ENCODE peak calls at places on chromosomes 6 and 20, in five cellular contexts. K is RWPE1, M is astrocyte of the cerebellum, T is MCF 10A, U is AG10803. D is an unnamed sample.
A peak's percentile ranks its signal among the peaks of the same experiment; 100 is the strongest.

GRCh38 chr20:63183422-63184146 is 32.3 kb downstream of the YTHDF1 start:
- DNase-seq in K (peak; percentile 70), M (no peak), T (peak; percentile 49), U (no peak), D (no peak)

GRCh38 chr6:18387061-18387721 is at the start of gene RNF144B:
- DNase-seq in K (peak; percentile 81), M (no peak), T (peak; percentile 94), U (peak; percentile 70), D (peak; percentile 37)

GRCh38 chr6:77324851-77325250 is 138.4 kb downstream of the HTR1B start:
- DNase-seq in K (no peak), M (no peak), T (no peak), U (peak; percentile 20), D (no peak)

GRCh38 chr6:71420693-71421328 is 132.2 kb downstream of the OGFRL1 start:
- DNase-seq in K (peak; percentile 97), M (peak; percentile 94), T (peak; percentile 93), U (peak; percentile 96), D (peak; percentile 82)

GRCh38 chr6:159079367-159079766 is 34.6 kb upstream of the TAGAP start:
- DNase-seq in K (no peak), M (no peak), T (no peak), U (peak; percentile 3), D (no peak)

GRCh38 chr6:117205876-117206275 is 59.5 kb upstream of the VGLL2 start:
- DNase-seq in K (no peak), M (no peak), T (no peak), U (no peak), D (no peak)

GRCh38 chr6:149423946-149424440 is 23.9 kb downstream of the SUMO4 start:
- DNase-seq in K (no peak), M (no peak), T (no peak), U (no peak), D (no peak)

GRCh38 chr6:1316482-1317220 is 4.8 kb downstream of the FOXQ1 start:
- DNase-seq in K (no peak), M (no peak), T (no peak), U (no peak), D (no peak)

GRCh38 chr6:93684339-93684738 is 265.0 kb upstream of the EPHA7 start:
- DNase-seq in K (no peak), M (no peak), T (no peak), U (no peak), D (no peak)

GRCh38 chr20:14622796-14623195 is 285.4 kb upstream of the FLRT3 start:
- DNase-seq in K (peak; percentile 67), M (peak; percentile 0), T (peak; percentile 87), U (no peak), D (no peak)

GRCh38 chr20:53767206-53767924 is 173.7 kb upstream of the ZNF217 start:
- DNase-seq in K (no peak), M (no peak), T (no peak), U (no peak), D (no peak)

DNA sequence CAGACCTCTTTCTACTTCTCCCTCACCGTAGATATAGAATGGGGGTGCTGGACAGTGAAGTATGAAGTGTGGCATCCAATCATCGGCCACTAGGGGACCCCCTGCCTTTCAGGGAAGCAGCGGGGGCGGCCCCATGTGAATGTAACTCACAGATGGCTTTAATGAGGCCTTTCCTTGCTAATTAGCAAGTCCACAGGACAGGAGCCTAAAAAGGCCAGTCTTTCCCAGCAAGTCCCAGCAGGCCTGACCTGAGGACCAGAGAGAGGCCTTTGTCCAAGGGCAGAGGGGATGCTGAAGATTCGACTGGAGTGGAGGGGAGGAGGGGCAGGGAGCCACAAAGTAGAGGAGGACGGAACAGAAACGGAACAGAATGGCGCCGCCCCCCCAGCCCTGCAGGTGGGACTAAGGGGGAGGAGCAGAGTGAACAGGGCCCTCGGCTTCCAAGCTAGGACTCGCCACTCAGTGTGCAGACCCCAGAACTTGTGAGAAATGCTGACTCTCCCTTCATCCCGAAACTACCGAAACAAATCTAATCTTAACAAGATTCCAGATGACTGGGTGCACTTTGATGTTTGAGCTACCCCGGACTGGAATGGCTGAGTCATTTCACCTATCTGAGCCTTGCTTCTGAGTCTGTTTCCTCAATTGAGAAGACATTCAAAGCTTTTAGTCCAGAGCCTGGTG is 5.8 kb downstream of the C6orf132 start:
- DNase-seq in K (peak; percentile 88), M (peak; percentile 64), T (peak; percentile 53), U (peak; percentile 47), D (no peak)
- TF ChIP-seq CTCF in K (no peak), M (peak; percentile 52), T (no peak), U (peak; percentile 40), D (no peak)

GRCh38 chr20:50501970-50502745 is 8.0 kb upstream of the PTPN1 start:
- DNase-seq in K (no peak), M (no peak), T (no peak), U (no peak), D (no peak)

GRCh38 chr20:50508171-50508761 is 1.9 kb upstream of the PTPN1 start:
- DNase-seq in K (no peak), M (no peak), T (no peak), U (peak; percentile 60), D (no peak)

GRCh38 chr20:50504231-50504823 is 5.9 kb upstream of the PTPN1 start:
- DNase-seq in K (no peak), M (no peak), T (no peak), U (no peak), D (no peak)

GRCh38 chr20:50509923-50510705 is at the start of gene PTPN1:
- DNase-seq in K (peak; percentile 100), M (peak; percentile 97), T (peak; percentile 99), U (peak; percentile 98), D (peak; percentile 94)

DNA sequence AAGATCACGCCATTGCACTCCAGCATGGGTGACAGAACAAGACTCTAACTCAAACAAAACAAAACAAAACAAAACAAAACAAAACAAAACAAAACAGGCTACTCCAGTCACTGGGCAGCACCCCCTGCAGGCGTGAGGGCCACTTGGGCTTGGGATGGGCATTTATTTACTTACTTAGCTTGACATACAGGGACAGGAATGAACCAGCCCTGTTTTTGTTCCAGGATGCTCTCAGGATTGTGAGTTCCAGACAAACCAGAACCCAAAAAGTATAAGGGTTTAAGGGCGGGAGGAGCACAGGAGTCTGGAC is 4.0 kb upstream of the PTPN1 start:
- DNase-seq in K (no peak), M (no peak), T (no peak), U (no peak), D (no peak)
- TF ChIP-seq CTCF in K (no peak), M (no peak), T (no peak), U (no peak), D (no peak)

DNA sequence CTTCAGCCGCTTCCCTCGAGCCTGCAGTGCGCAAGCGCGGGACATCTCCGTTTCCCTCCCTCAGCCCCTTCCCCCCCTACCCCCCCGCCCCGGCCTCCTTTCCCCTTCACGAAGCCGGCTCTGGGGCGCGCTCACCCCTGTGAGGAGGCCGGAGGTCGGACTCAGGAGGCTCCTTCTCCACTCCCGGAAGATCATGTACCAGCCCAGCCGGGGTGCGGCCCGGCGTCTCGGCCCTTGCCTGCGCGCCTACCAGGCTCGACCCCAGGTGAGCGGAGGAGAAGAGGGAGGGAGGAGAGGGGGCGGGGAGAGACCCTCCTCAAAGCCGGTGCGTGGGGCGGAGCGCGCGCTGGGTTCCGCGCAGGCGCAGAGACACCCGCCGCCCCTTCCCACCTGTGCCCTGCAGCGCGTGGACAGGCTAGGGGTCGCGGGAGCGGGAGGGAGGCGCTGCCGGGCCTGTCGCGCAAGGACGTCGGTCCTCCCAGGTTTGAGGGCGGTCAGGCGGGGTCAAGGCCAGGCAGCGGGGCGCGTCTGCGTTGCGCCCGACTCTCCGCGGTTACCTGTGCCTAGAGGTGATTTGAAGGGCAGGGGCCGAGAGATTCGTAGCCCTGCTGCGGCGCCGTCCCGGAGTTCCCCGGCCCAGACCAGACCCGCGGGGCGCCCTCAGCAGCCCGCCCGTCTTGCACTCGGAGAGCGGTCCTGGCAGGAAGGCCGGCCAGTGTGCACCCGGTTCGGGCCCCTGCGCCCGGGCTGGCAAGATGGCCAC is at the start of gene C6orf136:
- DNase-seq in K (peak; percentile 97), M (peak; percentile 81), T (peak; percentile 91), U (peak; percentile 88), D (peak; percentile 39)
- TF ChIP-seq CTCF in K (no peak), M (no peak), T (no peak), U (no peak), D (no peak)

DNA sequence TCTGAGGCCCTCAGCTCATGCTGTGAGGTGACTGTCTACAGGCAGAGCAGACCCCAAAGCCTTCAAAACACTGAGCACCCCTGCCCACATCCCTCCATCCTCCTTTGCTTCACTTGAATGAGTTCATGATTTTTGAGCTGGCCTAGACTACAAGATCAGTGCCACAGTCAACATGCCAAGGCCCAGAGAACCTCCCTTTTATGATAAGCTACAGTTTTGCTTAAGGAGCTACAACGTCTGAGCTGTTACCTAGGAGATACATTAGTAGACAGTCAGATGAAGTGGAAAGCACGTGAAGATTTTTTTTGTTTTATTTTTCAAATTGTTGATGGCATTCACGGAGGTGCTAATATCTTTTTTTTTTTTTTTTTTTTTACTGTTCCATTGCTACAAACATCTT is 139.0 kb downstream of the SOBP start:
- DNase-seq in K (no peak), M (no peak), T (no peak), U (no peak), D (no peak)
- TF ChIP-seq CTCF in K (no peak), M (no peak), T (no peak), U (no peak), D (no peak)

GRCh38 chr6:17197607-17198006 is 83.6 kb upstream of the RBM24 start:
- DNase-seq in K (no peak), M (no peak), T (no peak), U (no peak), D (no peak)

GRCh38 chr6:17204548-17204947 is 76.6 kb upstream of the RBM24 start:
- DNase-seq in K (no peak), M (no peak), T (no peak), U (no peak), D (no peak)

GRCh38 chr6:17202526-17202925 is 78.6 kb upstream of the RBM24 start:
- DNase-seq in K (no peak), M (no peak), T (no peak), U (no peak), D (no peak)

DNA sequence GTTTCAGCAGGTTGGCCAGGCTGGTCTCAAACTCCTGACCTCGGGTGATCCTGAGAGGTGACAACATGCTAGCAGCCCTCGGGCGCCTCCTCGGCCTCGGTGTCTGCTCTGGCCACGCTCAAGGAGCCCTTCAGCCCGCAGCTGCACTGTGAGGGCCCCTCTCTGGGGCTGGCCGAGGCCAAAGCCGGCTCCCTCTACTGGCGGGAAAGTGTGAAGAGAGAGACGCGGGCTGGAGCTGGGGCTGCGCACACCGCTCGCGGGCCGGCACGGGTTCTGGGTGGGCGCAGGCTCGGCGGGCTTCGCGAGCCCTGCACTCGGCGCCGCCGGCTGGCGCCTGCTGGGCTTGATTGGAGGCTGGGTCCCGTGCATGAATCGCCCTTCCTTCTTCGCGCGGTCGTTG is 80.8 kb upstream of the RBM24 start:
- DNase-seq in K (no peak), M (no peak), T (no peak), U (no peak), D (no peak)
- TF ChIP-seq CTCF in K (no peak), M (no peak), T (no peak), U (no peak), D (no peak)

GRCh38 chr6:129567374-129567773 is 142.6 kb downstream of the ARHGAP18 start:
- DNase-seq in K (peak; percentile 4), M (no peak), T (peak; percentile 56), U (peak; percentile 10), D (no peak)
- TF ChIP-seq CTCF in K (no peak), M (peak; percentile 31), T (peak; percentile 35), U (peak; percentile 51), D (no peak)

GRCh38 chr6:44494011-44494501 is 106.5 kb downstream of the CDC5L start:
- DNase-seq in K (peak; percentile 78), M (no peak), T (peak; percentile 79), U (peak; percentile 73), D (no peak)
- TF ChIP-seq CTCF in K (no peak), M (peak; percentile 29), T (peak; percentile 15), U (peak; percentile 34), D (no peak)

GRCh38 chr20:47227119-47227518 is 129.4 kb downstream of the ZMYND8 start:
- DNase-seq in K (no peak), M (no peak), T (no peak), U (no peak), D (no peak)
- TF ChIP-seq CTCF in K (no peak), M (no peak), T (no peak), U (no peak), D (no peak)

D was measured in omental fat pad.